ENCODE peak calls at places on chromosomes 2 and 18, in four cellular contexts. L is NCI-H146, D is foreskin keratinocyte, Y is iPS-NIHi11. U is an unnamed sample.
A peak's percentile ranks its signal among the peaks of the same experiment; 100 is the strongest.

GRCh38 chr2:105885456-105885855 is 140.7 kb downstream of the NCK2 start:
- DNase-seq in L (no peak), D (no peak), Y (no peak), U (no peak)

GRCh38 chr2:222817628-222818027 is 43.2 kb upstream of the ACSL3 start:
- DNase-seq in L (peak; percentile 16), D (no peak), Y (no peak), U (no peak)

GRCh38 chr18:3466051-3466450 is 16.1 kb downstream of the TGIF1 start:
- DNase-seq in L (no peak), D (peak; percentile 69), Y (no peak), U (peak; percentile 76)

GRCh38 chr2:240575101-240575965 is 7.0 kb downstream of the RNPEPL1 start:
- DNase-seq in L (no peak), D (no peak), Y (no peak), U (no peak)

GRCh38 chr2:41932241-41933034 is 115.4 kb upstream of the PKDCC start:
- DNase-seq in L (no peak), D (no peak), Y (no peak), U (peak; percentile 88)

GRCh38 chr18:49371786-49372185 is 88.7 kb downstream of the DYM start:
- DNase-seq in L (no peak), D (no peak), Y (no peak), U (no peak)

GRCh38 chr2:53403836-53404413 is 363.7 kb upstream of the CHAC2 start:
- DNase-seq in L (no peak), D (peak; percentile 86), Y (no peak), U (peak; percentile 84)

GRCh38 chr18:31626409-31626808 is 34.7 kb downstream of the TTR start:
- DNase-seq in L (no peak), D (no peak), Y (no peak), U (no peak)

GRCh38 chr2:85327757-85328617 is at the start of gene TGOLN2:
- DNase-seq in L (peak; percentile 94), D (peak; percentile 64), Y (peak; percentile 98), U (peak; percentile 90)

GRCh38 chr2:152513681-152514080 is 178.7 kb downstream of the FMNL2 start:
- DNase-seq in L (no peak), D (no peak), Y (no peak), U (peak; percentile 82)

GRCh38 chr18:2538236-2538635 is 33.1 kb downstream of the METTL4 start:
- DNase-seq in L (no peak), D (no peak), Y (no peak), U (no peak)

GRCh38 chr2:149733936-149734685 is 146.5 kb upstream of the MMADHC start:
- DNase-seq in L (peak; percentile 61), D (no peak), Y (peak; percentile 21), U (peak; percentile 81)

GRCh38 chr2:144522741-144523605 is 3.1 kb upstream of the ZEB2 start:
- DNase-seq in L (no peak), D (no peak), Y (peak; percentile 45), U (peak; percentile 31)

GRCh38 chr18:21391074-21391673 is 149.1 kb downstream of the GREB1L start:
- DNase-seq in L (peak; percentile 98), D (peak; percentile 99), Y (no peak), U (peak; percentile 86)

GRCh38 chr2:186780701-186781316 is 68.2 kb downstream of the ZSWIM2 start:
- DNase-seq in L (peak; percentile 31), D (peak; percentile 12), Y (peak; percentile 59), U (peak; percentile 31)

GRCh38 chr2:120888851-120889250 is 153.2 kb downstream of the GLI2 start:
- DNase-seq in L (no peak), D (no peak), Y (no peak), U (no peak)

GRCh38 chr2:43224131-43224570 is 2.3 kb downstream of the ZFP36L2 start:
- DNase-seq in L (no peak), D (no peak), Y (peak; percentile 39), U (peak; percentile 78)

GRCh38 chr18:63161728-63162195 is 157.8 kb downstream of the BCL2 start:
- DNase-seq in L (peak; percentile 51), D (peak; percentile 85), Y (no peak), U (peak; percentile 87)

GRCh38 chr2:10014418-10015190 is 28.7 kb upstream of the KLF11 start:
- DNase-seq in L (peak; percentile 90), D (peak; percentile 78), Y (no peak), U (no peak)

GRCh38 chr2:237258146-237258545 is 155.8 kb downstream of the COL6A3 start:
- DNase-seq in L (no peak), D (no peak), Y (peak; percentile 30), U (peak; percentile 22)

GRCh38 chr2:145157626-145158025 is 637.7 kb upstream of the ZEB2 start:
- DNase-seq in L (no peak), D (no peak), Y (no peak), U (no peak)

GRCh38 chr18:12409466-12409865 is 1.7 kb downstream of the PRELID3A start:
- DNase-seq in L (no peak), D (no peak), Y (no peak), U (peak; percentile 37)

GRCh38 chr2:226609361-226609760 is 190.3 kb downstream of the IRS1 start:
- DNase-seq in L (no peak), D (peak; percentile 32), Y (no peak), U (peak; percentile 40)

GRCh38 chr2:70190086-70190412 is 770 bp downstream of the C2orf42 start:
- DNase-seq in L (peak; percentile 20), D (no peak), Y (peak; percentile 24), U (peak; percentile 42)

GRCh38 chr2:67880291-67880761 is 182.5 kb downstream of the C1D start:
- DNase-seq in L (no peak), D (peak; percentile 71), Y (no peak), U (peak; percentile 70)

GRCh38 chr18:76499596-76500340 is 4.7 kb upstream of the ZNF516 start:
- DNase-seq in L (no peak), D (no peak), Y (no peak), U (no peak)

GRCh38 chr2:158953454-158953853 is 15.0 kb upstream of the TANC1 start:
- DNase-seq in L (no peak), D (no peak), Y (no peak), U (peak; percentile 28)

GRCh38 chr18:21364471-21364870 is 122.4 kb downstream of the GREB1L start:
- DNase-seq in L (peak; percentile 29), D (no peak), Y (no peak), U (no peak)

U was measured in EL.